ENCODE peak calls at places on chromosomes 2 and 18, in seven cellular contexts. One of them, this sample, is unnamed.

GRCh38 chr2:11656671-11657101 is 13.3 kb downstream of the NTSR2 start:
- DNase-seq in GM12878: no peak
- DNase-seq in HCT116: no peak
- DNase-seq in K562: peak; percentile 33
- DNase-seq in HepG2: no peak
- DNase-seq in H1: no peak
- DNase-seq in SK-N-SH: no peak
- DNase-seq in this sample: no peak

GRCh38 chr2:37737507-37737906 is 66.1 kb upstream of the CDC42EP3 start:
- DNase-seq in GM12878: no peak
- DNase-seq in HCT116: no peak
- DNase-seq in K562: no peak
- DNase-seq in HepG2: no peak
- DNase-seq in H1: no peak
- DNase-seq in SK-N-SH: no peak
- DNase-seq in this sample: no peak

GRCh38 chr2:180790891-180791290 is 189.5 kb upstream of the UBE2E3 start:
- DNase-seq in GM12878: no peak
- DNase-seq in HCT116: no peak
- DNase-seq in K562: no peak
- DNase-seq in HepG2: no peak
- DNase-seq in H1: no peak
- DNase-seq in SK-N-SH: no peak
- DNase-seq in this sample: no peak

GRCh38 chr2:39567507-39567906 is 98.2 kb upstream of the TMEM178A start:
- DNase-seq in GM12878: no peak
- DNase-seq in HCT116: no peak
- DNase-seq in K562: no peak
- DNase-seq in HepG2: no peak
- DNase-seq in H1: no peak
- DNase-seq in SK-N-SH: no peak
- DNase-seq in this sample: no peak

GRCh38 chr18:48859311-48860275 is 91.2 kb downstream of the SMAD7 start:
- DNase-seq in GM12878: no peak
- DNase-seq in HCT116: no peak
- DNase-seq in K562: no peak
- DNase-seq in HepG2: no peak
- DNase-seq in H1: peak; percentile 66
- DNase-seq in SK-N-SH: peak; percentile 92
- DNase-seq in this sample: no peak

GRCh38 chr2:232420463-232421188 is 14.0 kb downstream of the ALPG start:
- DNase-seq in GM12878: no peak
- DNase-seq in HCT116: no peak
- DNase-seq in K562: no peak
- DNase-seq in HepG2: peak; percentile 16
- DNase-seq in H1: peak; percentile 76
- DNase-seq in SK-N-SH: peak; percentile 66
- DNase-seq in this sample: peak; percentile 86

GRCh38 chr2:52083214-52083613 is 1051.3 kb upstream of the NRXN1 start:
- DNase-seq in GM12878: no peak
- DNase-seq in HCT116: peak; percentile 86
- DNase-seq in K562: no peak
- DNase-seq in HepG2: no peak
- DNase-seq in H1: no peak
- DNase-seq in SK-N-SH: no peak
- DNase-seq in this sample: no peak

GRCh38 chr2:39725401-39725800 is 53.7 kb downstream of the THUMPD2 start:
- DNase-seq in GM12878: no peak
- DNase-seq in HCT116: no peak
- DNase-seq in K562: no peak
- DNase-seq in HepG2: no peak
- DNase-seq in H1: no peak
- DNase-seq in SK-N-SH: no peak
- DNase-seq in this sample: no peak

GRCh38 chr2:126881591-126881990 is 17.1 kb upstream of the TEX51 start:
- DNase-seq in GM12878: no peak
- DNase-seq in HCT116: no peak
- DNase-seq in K562: no peak
- DNase-seq in HepG2: no peak
- DNase-seq in H1: no peak
- DNase-seq in SK-N-SH: no peak
- DNase-seq in this sample: no peak

GRCh38 chr2:23649285-23649684 is 264.3 kb downstream of the KLHL29 start:
- DNase-seq in GM12878: no peak
- DNase-seq in HCT116: no peak
- DNase-seq in K562: no peak
- DNase-seq in HepG2: no peak
- DNase-seq in H1: no peak
- DNase-seq in SK-N-SH: no peak
- DNase-seq in this sample: no peak

DNA sequence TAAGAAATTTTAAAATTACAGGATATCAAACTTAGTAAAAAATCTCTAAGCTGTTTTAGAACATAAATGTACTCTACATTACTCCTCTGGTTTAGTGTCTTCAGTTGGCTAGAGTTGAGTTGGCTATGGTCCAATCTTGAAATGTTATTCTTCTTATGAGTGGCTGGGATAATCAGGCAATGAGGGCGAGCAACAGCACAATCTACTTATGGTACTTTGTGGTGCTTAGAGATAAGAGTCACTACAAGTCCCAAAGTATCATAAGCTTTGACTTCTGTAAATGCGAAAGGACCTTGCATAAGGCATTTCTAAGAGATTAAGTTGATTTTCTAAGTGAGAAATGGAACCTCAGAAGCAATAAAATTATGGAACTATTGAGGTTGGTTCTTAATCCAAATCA is 361.7 kb downstream of the GPD2 start:
- DNase-seq in GM12878: no peak
- DNase-seq in HCT116: no peak
- DNase-seq in K562: no peak
- DNase-seq in HepG2: no peak
- DNase-seq in H1: no peak
- DNase-seq in SK-N-SH: no peak
- DNase-seq in this sample: no peak
- TF ChIP-seq JUND in GM12878: no peak
- TF ChIP-seq JUND in HCT116: no peak
- TF ChIP-seq JUND in K562: no peak
- TF ChIP-seq JUND in HepG2: no peak
- TF ChIP-seq JUND in H1: no peak
- TF ChIP-seq JUND in SK-N-SH: no peak
- TF ChIP-seq JUND in this sample: no peak

DNA sequence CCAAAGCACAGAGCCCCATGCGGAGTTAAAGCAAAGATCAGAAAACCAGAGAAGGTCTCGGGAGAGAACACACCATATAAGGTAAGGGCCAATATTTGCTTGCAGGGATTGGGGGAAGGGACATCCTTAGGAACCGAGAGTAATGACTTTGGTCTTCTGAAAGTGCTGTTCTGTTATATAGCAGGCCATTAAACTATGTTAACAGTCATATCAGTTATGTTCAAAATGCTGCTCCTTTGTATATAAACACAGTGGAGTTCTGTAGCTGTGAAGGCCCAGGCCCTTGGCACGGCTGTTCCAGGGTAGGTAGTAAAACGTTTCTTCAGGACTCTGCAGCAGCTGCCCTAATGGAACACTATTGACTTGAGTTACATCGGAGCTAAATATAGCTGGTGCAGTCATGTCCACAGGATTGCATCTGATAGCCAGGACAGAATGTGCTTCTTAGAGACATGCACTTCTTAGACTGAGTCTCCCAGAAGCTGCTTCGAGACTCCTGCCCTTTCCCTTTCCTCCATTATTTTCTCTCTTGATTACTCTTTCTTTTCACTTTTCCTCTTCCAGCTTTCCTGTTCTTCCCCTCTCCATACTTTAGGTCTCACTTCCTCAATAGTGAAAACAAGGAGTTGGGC is 122.4 kb downstream of the SETBP1 start:
- DNase-seq in GM12878: no peak
- DNase-seq in HCT116: no peak
- DNase-seq in K562: no peak
- DNase-seq in HepG2: peak; percentile 15
- DNase-seq in H1: no peak
- DNase-seq in SK-N-SH: no peak
- DNase-seq in this sample: peak; percentile 51
- TF ChIP-seq JUND in GM12878: no peak
- TF ChIP-seq JUND in HCT116: no peak
- TF ChIP-seq JUND in K562: no peak
- TF ChIP-seq JUND in HepG2: no peak
- TF ChIP-seq JUND in H1: no peak
- TF ChIP-seq JUND in SK-N-SH: no peak
- TF ChIP-seq JUND in this sample: no peak

GRCh38 chr18:55249572-55249971 is 290.3 kb upstream of the CCDC68 start:
- DNase-seq in GM12878: peak; percentile 60
- DNase-seq in HCT116: no peak
- DNase-seq in K562: no peak
- DNase-seq in HepG2: no peak
- DNase-seq in H1: no peak
- DNase-seq in SK-N-SH: no peak
- DNase-seq in this sample: no peak

GRCh38 chr18:55252053-55252675 is 292.9 kb upstream of the CCDC68 start:
- DNase-seq in GM12878: no peak
- DNase-seq in HCT116: no peak
- DNase-seq in K562: no peak
- DNase-seq in HepG2: no peak
- DNase-seq in H1: no peak
- DNase-seq in SK-N-SH: no peak
- DNase-seq in this sample: no peak

GRCh38 chr18:55252946-55253345 is 293.7 kb upstream of the CCDC68 start:
- DNase-seq in GM12878: no peak
- DNase-seq in HCT116: no peak
- DNase-seq in K562: no peak
- DNase-seq in HepG2: no peak
- DNase-seq in H1: no peak
- DNase-seq in SK-N-SH: no peak
- DNase-seq in this sample: no peak

GRCh38 chr18:55250729-55251128 is 291.5 kb upstream of the CCDC68 start:
- DNase-seq in GM12878: no peak
- DNase-seq in HCT116: no peak
- DNase-seq in K562: no peak
- DNase-seq in HepG2: no peak
- DNase-seq in H1: no peak
- DNase-seq in SK-N-SH: no peak
- DNase-seq in this sample: no peak

DNA sequence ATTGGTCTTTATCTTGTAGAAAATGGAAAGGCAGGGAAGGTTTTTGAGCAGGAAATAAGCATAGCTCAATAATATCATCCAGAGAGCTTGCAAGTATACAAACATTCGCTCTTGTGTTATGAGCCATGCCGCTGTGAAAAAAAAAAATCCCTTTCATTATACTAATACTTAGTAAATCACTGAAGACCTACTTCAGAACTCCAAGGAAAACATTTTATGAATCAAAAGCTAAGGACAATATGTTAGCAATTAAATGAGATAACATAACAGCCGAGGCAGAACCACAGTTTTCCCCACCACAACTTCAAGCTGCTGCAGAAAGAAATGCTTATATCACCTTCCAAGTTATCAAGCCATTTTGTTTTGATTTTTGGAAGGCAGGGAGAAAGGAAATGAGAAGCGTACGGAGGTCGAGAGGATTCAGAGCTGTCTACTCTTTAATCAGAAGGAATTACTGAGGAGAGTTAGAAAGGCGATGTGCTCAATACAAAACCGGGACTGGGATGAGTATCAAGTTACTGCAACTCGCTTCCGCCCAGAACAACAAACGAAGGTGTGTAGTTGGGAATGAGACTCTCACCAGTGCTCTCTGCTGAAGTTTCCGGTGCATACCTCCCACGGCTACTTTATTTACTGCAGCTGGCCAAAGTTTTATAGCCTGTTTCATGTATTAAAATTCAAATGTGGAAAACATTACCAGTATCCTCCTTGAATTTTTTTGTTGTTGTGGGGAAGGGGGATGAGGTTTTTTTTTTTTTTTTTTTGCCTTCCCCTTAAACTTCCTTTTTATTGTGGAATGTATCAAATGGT is 292.1 kb upstream of the CCDC68 start:
- DNase-seq in GM12878: no peak
- DNase-seq in HCT116: no peak
- DNase-seq in K562: no peak
- DNase-seq in HepG2: no peak
- DNase-seq in H1: no peak
- DNase-seq in SK-N-SH: no peak
- DNase-seq in this sample: no peak
- TF ChIP-seq JUND in GM12878: no peak
- TF ChIP-seq JUND in HCT116: no peak
- TF ChIP-seq JUND in K562: no peak
- TF ChIP-seq JUND in HepG2: no peak
- TF ChIP-seq JUND in H1: no peak
- TF ChIP-seq JUND in SK-N-SH: peak; percentile 5
- TF ChIP-seq JUND in this sample: no peak

GRCh38 chr2:154978710-154979109 is 280.2 kb downstream of the KCNJ3 start:
- DNase-seq in GM12878: no peak
- DNase-seq in HCT116: no peak
- DNase-seq in K562: no peak
- DNase-seq in HepG2: no peak
- DNase-seq in H1: no peak
- DNase-seq in SK-N-SH: no peak
- DNase-seq in this sample: no peak
- TF ChIP-seq JUND in GM12878: no peak
- TF ChIP-seq JUND in HCT116: no peak
- TF ChIP-seq JUND in K562: no peak
- TF ChIP-seq JUND in HepG2: no peak
- TF ChIP-seq JUND in H1: no peak
- TF ChIP-seq JUND in SK-N-SH: no peak
- TF ChIP-seq JUND in this sample: no peak

GRCh38 chr2:6893876-6894482 is 16.4 kb downstream of the RSAD2 start:
- DNase-seq in GM12878: no peak
- DNase-seq in HCT116: no peak
- DNase-seq in K562: peak; percentile 85
- DNase-seq in HepG2: no peak
- DNase-seq in H1: no peak
- DNase-seq in SK-N-SH: no peak
- DNase-seq in this sample: no peak

GRCh38 chr2:6896930-6897759 is 19.6 kb downstream of the RSAD2 start:
- DNase-seq in GM12878: no peak
- DNase-seq in HCT116: peak; percentile 26
- DNase-seq in K562: peak; percentile 39
- DNase-seq in HepG2: peak; percentile 41
- DNase-seq in H1: no peak
- DNase-seq in SK-N-SH: peak; percentile 52
- DNase-seq in this sample: no peak
- TF ChIP-seq JUND in GM12878: no peak
- TF ChIP-seq JUND in HCT116: no peak
- TF ChIP-seq JUND in K562: peak; percentile 26
- TF ChIP-seq JUND in HepG2: no peak
- TF ChIP-seq JUND in H1: no peak
- TF ChIP-seq JUND in SK-N-SH: no peak
- TF ChIP-seq JUND in this sample: no peak